ENCODE peak calls at places on chromosomes 5 and 9, in seven cellular contexts. L, T, C, X, U, F and I are unnamed samples.

GRCh38 chr9:105647595-105648349 is 14.5 kb upstream of the TAL2 start:
- DNase-seq in U (peak; percentile 48), C (no peak), L (no peak), F (no peak), X (no peak), T (no peak), I (no peak)

GRCh38 chr9:114087721-114088120 is 9.6 kb upstream of the AMBP start:
- DNase-seq in F (no peak), X (no peak), U (no peak), T (no peak), C (no peak), L (no peak), I (no peak)

GRCh38 chr9:130940693-130941576 is 1.9 kb upstream of the FIBCD1 start:
- DNase-seq in C (peak; percentile 56), F (peak; percentile 55), T (peak; percentile 89), X (peak; percentile 73), L (peak; percentile 80), U (peak; percentile 87), I (peak; percentile 59)

GRCh38 chr5:154197801-154198461 is 7.4 kb downstream of the GALNT10 start:
- DNase-seq in U (no peak), T (peak; percentile 57), C (no peak), F (peak; percentile 39), L (peak; percentile 80), X (peak; percentile 22), I (peak; percentile 51)

GRCh38 chr9:75593920-75594319 is 296.6 kb upstream of the PCSK5 start:
- DNase-seq in T (no peak), C (no peak), F (no peak), U (no peak), X (no peak), L (no peak), I (no peak)

GRCh38 chr5:22889714-22890113 is 36.6 kb upstream of the CDH12 start:
- DNase-seq in L (no peak), X (no peak), U (no peak), C (no peak), T (no peak), F (no peak), I (no peak)

GRCh38 chr5:154610321-154611154 is 132.5 kb upstream of the HAND1 start:
- DNase-seq in C (peak; percentile 80), T (peak; percentile 80), U (peak; percentile 83), X (peak; percentile 56), L (peak; percentile 76), F (peak; percentile 7), I (no peak)

GRCh38 chr9:74556685-74557084 is 59.5 kb downstream of the RORB start:
- DNase-seq in L (no peak), X (no peak), T (no peak), C (no peak), U (no peak), F (no peak), I (no peak)

GRCh38 chr9:124652203-124652992 is 118.7 kb downstream of the NR6A1 start:
- DNase-seq in F (no peak), X (no peak), C (no peak), T (no peak), U (no peak), L (no peak), I (no peak)

GRCh38 chr5:89011778-89012320 is 128.9 kb upstream of the MEF2C start:
- DNase-seq in T (no peak), X (no peak), C (no peak), L (no peak), U (no peak), F (no peak), I (no peak)

GRCh38 chr9:87684627-87685204 is 41.2 kb upstream of the CTSL start:
- DNase-seq in T (peak; percentile 59), F (no peak), U (peak; percentile 47), X (no peak), C (no peak), L (no peak), I (no peak)

GRCh38 chr5:148978370-148979103 is 84.3 kb downstream of the SH3TC2 start:
- DNase-seq in F (no peak), L (no peak), X (no peak), U (no peak), C (no peak), T (no peak), I (no peak)

GRCh38 chr5:848671-849111 is 2.1 kb downstream of the ZDHHC11 start:
- DNase-seq in L (no peak), T (no peak), X (no peak), U (no peak), F (no peak), C (no peak), I (no peak)

GRCh38 chr5:108276187-108276586 is 105.7 kb downstream of the FBXL17 start:
- DNase-seq in F (no peak), L (no peak), T (no peak), X (no peak), U (no peak), C (no peak), I (no peak)